ENCODE peak calls at places on chromosomes 12 and 14, in four cellular contexts. N is GM23248, J is neural progenitor cell, X is K562. Y is an unnamed sample.
A peak's percentile ranks its signal among the peaks of the same experiment; 100 is the strongest.

GRCh38 chr14:94970937-94971730 is 186.2 kb downstream of the DICER1 start:
- DNase-seq in N (peak; percentile 21), X (no peak), J (no peak), Y (no peak)

GRCh38 chr12:45938566-45938965 is 51.8 kb downstream of the SCAF11 start:
- DNase-seq in X (no peak), N (no peak), J (no peak), Y (peak; percentile 14)

GRCh38 chr12:109619002-109619604 is 45.5 kb downstream of the MVK start:
- DNase-seq in J (no peak), X (no peak), N (no peak), Y (no peak)

GRCh38 chr14:93056166-93056839 is 59.4 kb downstream of the ITPK1 start:
- DNase-seq in X (no peak), N (peak; percentile 47), J (peak; percentile 58), Y (peak; percentile 33)

GRCh38 chr14:68020999-68021663 is 201.6 kb downstream of the RAD51B start:
- DNase-seq in X (no peak), N (no peak), J (no peak), Y (no peak)

GRCh38 chr12:98213556-98213955 is 301.8 kb upstream of the TMPO start:
- DNase-seq in N (no peak), J (no peak), X (no peak), Y (no peak)

GRCh38 chr12:24902521-24903304 is 46.2 kb downstream of the BCAT1 start:
- DNase-seq in N (peak; percentile 67), J (peak; percentile 78), X (no peak), Y (peak; percentile 46)

GRCh38 chr14:56117765-56118610 is at the start of gene PELI2:
- DNase-seq in J (peak; percentile 87), X (peak; percentile 54), N (peak; percentile 86), Y (peak; percentile 78)

GRCh38 chr14:54105898-54106297 is 149.3 kb upstream of the BMP4 start:
- DNase-seq in J (no peak), N (no peak), X (no peak), Y (no peak)

GRCh38 chr12:121048442-121048841 is 9.4 kb upstream of the OASL start:
- DNase-seq in N (no peak), J (no peak), X (no peak), Y (no peak)

GRCh38 chr14:55720796-55721195 is 140.8 kb downstream of the KTN1 start:
- DNase-seq in X (no peak), N (no peak), J (no peak), Y (no peak)

GRCh38 chr14:97412933-97413574 is 615.9 kb downstream of the VRK1 start:
- DNase-seq in N (no peak), X (no peak), J (peak; percentile 38), Y (no peak)
- H3K4me3 ChIP-seq in N (no peak overlapping the region), X (no peak overlapping the region), J (peak overlapping the region; percentile 27), Y (no peak overlapping the region)

GRCh38 chr12:58503731-58504520 is 416.4 kb downstream of the LRIG3 start:
- DNase-seq in J (no peak), X (no peak), N (peak; percentile 29), Y (peak; percentile 37)

GRCh38 chr12:58513866-58514265 is 406.4 kb downstream of the LRIG3 start:
- DNase-seq in X (no peak), J (no peak), N (no peak), Y (no peak)

GRCh38 chr12:58504539-58504938 is 415.8 kb downstream of the LRIG3 start:
- DNase-seq in X (no peak), J (no peak), N (peak; percentile 66), Y (peak; percentile 42)

DNA sequence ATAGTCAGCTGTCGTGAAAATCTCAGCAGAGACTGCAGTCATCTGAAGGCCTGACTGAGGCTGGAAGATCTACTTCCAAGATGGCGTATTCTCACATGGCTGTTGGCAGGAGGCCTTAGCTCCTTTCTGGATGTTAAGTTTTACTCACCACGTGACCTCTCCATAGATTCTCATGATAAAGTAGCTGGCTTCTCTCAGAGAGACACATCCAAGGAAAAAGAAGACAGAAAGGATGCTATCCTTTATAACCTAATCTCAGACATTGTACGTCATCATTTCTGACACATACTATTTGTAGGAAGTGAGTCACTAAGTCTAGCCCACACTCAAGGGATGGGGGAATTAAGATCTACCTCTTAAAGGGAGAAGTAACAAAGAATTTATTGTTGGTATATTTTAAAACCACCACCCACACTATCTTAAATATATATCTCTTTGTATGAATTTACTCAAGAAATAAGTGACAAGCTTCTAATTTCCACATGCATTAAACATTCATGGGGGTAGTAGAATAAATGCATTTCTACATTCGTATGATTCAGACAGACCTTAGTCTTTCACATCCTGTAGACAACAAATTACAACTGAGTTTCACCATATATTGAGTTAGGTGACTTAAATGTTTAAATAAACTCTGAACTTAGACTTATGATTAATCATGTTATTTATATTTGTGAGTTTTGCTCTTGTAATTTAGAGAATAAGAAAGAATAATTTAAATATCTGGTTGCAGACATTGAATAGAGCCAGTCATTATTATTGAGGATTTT is 411.0 kb downstream of the LRIG3 start:
- DNase-seq in X (no peak), N (peak; percentile 79), J (no peak), Y (peak; percentile 89)
- H3K9ac ChIP-seq in X (no peak overlapping the region), N (no peak overlapping the region), J (no peak overlapping the region), Y (no peak overlapping the region)

DNA sequence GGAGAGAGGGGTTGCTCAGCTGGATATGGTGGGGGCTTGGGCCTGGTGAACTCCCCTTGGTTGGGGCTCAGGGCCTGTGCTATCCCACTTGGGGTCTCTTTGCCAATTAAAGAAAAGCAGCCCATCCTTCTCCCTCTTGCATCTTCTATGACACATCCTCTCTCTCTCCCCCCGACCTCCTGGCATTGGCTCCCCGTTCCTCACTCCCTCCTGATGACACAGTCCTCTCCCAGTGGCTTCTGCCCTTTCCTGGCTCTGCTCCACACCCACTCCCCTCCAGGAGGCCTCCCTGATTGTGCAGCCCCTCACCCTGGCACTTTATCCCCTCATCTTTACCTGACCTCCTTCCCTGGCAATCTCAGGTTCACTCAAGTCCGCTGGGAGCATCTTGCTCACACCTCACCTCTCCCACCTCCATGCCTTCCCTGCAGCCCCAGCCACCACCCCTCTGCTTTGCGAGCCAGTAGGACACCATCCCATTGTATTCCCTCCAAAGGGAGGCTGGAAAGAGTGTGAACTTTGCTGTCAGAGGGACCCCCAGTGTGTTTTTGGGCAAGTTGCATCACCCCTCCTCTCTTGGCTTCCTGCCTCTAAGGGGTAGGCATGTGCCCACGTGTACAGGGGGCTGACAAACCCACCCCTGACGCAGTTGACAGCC is 10.7 kb downstream of the KRT80 start:
- DNase-seq in J (no peak), N (no peak), X (no peak), Y (no peak)
- H3K27ac ChIP-seq in J (no peak overlapping the region), N (peak overlapping the region; percentile 1), X (no peak overlapping the region), Y (peak overlapping the region; percentile 79)

GRCh38 chr14:26849514-26849913 is 251.7 kb upstream of the NOVA1 start:
- DNase-seq in J (no peak), X (no peak), N (no peak), Y (no peak)

GRCh38 chr14:26841920-26842741 is 244.3 kb upstream of the NOVA1 start:
- DNase-seq in N (peak; percentile 96), X (no peak), J (no peak), Y (peak; percentile 97)

GRCh38 chr14:26845106-26845818 is 247.4 kb upstream of the NOVA1 start:
- DNase-seq in J (no peak), X (peak; percentile 3), N (no peak), Y (no peak)

GRCh38 chr14:26841361-26841760 is 243.5 kb upstream of the NOVA1 start:
- DNase-seq in X (no peak), N (peak; percentile 47), J (no peak), Y (peak; percentile 36)

DNA sequence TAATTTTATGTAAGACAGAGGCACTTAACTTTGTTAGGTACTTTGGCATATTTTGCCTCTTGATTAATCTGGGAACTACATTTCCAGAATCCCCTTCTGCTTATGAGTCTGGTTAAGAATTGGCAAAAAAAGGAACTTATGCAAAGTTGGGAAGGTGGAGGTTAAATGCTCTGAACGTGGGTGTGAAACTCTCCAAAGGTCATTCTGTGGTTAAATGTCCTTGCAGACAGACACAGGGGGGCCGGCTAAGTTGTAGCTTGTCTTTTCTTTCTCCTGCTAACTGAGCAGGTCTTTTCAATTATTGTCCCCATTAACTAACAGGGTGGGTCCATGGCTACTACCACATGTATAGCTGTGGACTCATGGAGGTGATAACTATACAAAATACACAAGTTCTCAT is 248.6 kb upstream of the NOVA1 start:
- DNase-seq in J (no peak), N (no peak), X (peak; percentile 17), Y (peak; percentile 20)
- H3K4me3 ChIP-seq in J (no peak overlapping the region), N (no peak overlapping the region), X (no peak overlapping the region), Y (no peak overlapping the region)